ENCODE peak calls at places on chromosomes 1 and 21, in six cellular contexts. Q is left ventricle myocardium inferior, H is OCI-LY7, P is BJ, G is uterus, Z is prostate gland. R is an unnamed sample.

GRCh38 chr1:3467096-3468036 is 12.9 kb downstream of the ARHGEF16 start:
- DNase-seq in Z (no peak), Q (peak), H (no peak), G (no peak), P (no peak), R (no peak)

GRCh38 chr1:207941664-207942063 is 30.7 kb upstream of the CD34 start:
- DNase-seq in Q (peak), G (peak), P (no peak), H (no peak), Z (no peak), R (no peak)

GRCh38 chr1:12438349-12438924 is 179.6 kb downstream of the DHRS3 start:
- DNase-seq in Q (no peak), P (no peak), H (no peak), Z (no peak), G (no peak), R (no peak)

GRCh38 chr1:78649628-78650027 is at the start of gene IFI44:
- DNase-seq in Q (peak), P (peak), Z (peak), G (peak), H (no peak), R (peak)

GRCh38 chr1:170461762-170462384 is 70.1 kb upstream of the GORAB start:
- DNase-seq in H (no peak), P (peak), G (no peak), Q (no peak), Z (no peak), R (peak)

GRCh38 chr21:41501919-41502318 is 6.0 kb downstream of the TMPRSS2 start:
- DNase-seq in H (no peak), P (no peak), G (no peak), Q (no peak), Z (no peak), R (no peak)

GRCh38 chr1:165816801-165817497 is 10.5 kb upstream of the UCK2 start:
- DNase-seq in Z (no peak), H (no peak), P (no peak), Q (no peak), G (no peak), R (no peak)

GRCh38 chr21:41956926-41957729 is 3.3 kb upstream of the C2CD2 start:
- DNase-seq in G (no peak), H (no peak), Q (no peak), Z (no peak), P (peak), R (no peak)

GRCh38 chr1:85617582-85618237 is 37.1 kb downstream of the CCN1 start:
- DNase-seq in P (no peak), Z (no peak), H (no peak), G (no peak), Q (no peak), R (no peak)

GRCh38 chr21:44364151-44365053 is 11.0 kb downstream of the TRPM2 start:
- DNase-seq in G (peak), P (no peak), Q (no peak), H (no peak), Z (no peak), R (no peak)

GRCh38 chr21:38663282-38663681 is 142.4 kb upstream of the ETS2 start:
- DNase-seq in Q (no peak), H (no peak), G (no peak), Z (no peak), P (no peak), R (no peak)

GRCh38 chr21:29300547-29301138 is 1.9 kb downstream of the BACH1 start:
- DNase-seq in H (peak), P (no peak), Z (no peak), G (no peak), Q (no peak), R (no peak)

GRCh38 chr1:229012823-229013222 is 258.1 kb upstream of the RAB4A start:
- DNase-seq in H (no peak), Q (no peak), Z (no peak), G (no peak), P (no peak), R (no peak)

GRCh38 chr1:153538315-153538821 is 2.4 kb downstream of the S100A5 start:
- DNase-seq in P (no peak), Q (no peak), H (no peak), G (no peak), Z (no peak), R (no peak)

GRCh38 chr1:119286587-119287181 is 81.9 kb upstream of the HAO2 start:
- DNase-seq in H (peak), P (no peak), Q (no peak), Z (peak), G (no peak), R (no peak)

GRCh38 chr1:76330993-76331603 is 256.6 kb downstream of the ST6GALNAC3 start:
- DNase-seq in H (peak), Z (peak), G (no peak), Q (no peak), P (peak), R (peak)

GRCh38 chr1:200223207-200223606 is 186.6 kb downstream of the ZNF281 start:
- DNase-seq in Q (no peak), P (no peak), H (no peak), G (no peak), Z (no peak), R (no peak)

GRCh38 chr1:46262508-46262907 is 14.9 kb downstream of the RAD54L start:
- DNase-seq in G (no peak), Z (no peak), P (no peak), H (no peak), Q (no peak), R (no peak)

GRCh38 chr1:39663559-39663958 is 8.3 kb downstream of the NT5C1A start:
- DNase-seq in H (no peak), G (no peak), Q (no peak), P (no peak), Z (no peak), R (no peak)

GRCh38 chr1:29519733-29520132 is 283.4 kb downstream of the PTPRU start:
- DNase-seq in H (no peak), Q (no peak), P (no peak), Z (no peak), G (no peak), R (no peak)

GRCh38 chr21:36697473-36698159 is 1.3 kb upstream of the SIM2 start:
- DNase-seq in G (no peak), P (no peak), Z (no peak), H (no peak), Q (no peak), R (no peak)

GRCh38 chr21:26124421-26124833 is 46.1 kb downstream of the APP start:
- DNase-seq in Q (no peak), P (no peak), H (no peak), G (no peak), Z (no peak), R (no peak)

GRCh38 chr1:150493175-150493574 is 6.0 kb downstream of the TARS2 start:
- DNase-seq in G (no peak), Z (no peak), P (no peak), H (no peak), Q (no peak), R (no peak)

GRCh38 chr1:203186446-203187305 is at the start of gene CHI3L1:
- DNase-seq in P (no peak), Z (peak), G (peak), Q (no peak), H (no peak), R (no peak)

GRCh38 chr1:248625971-248626370 is 8.9 kb downstream of the OR2T11 start:
- DNase-seq in Q (no peak), P (no peak), Z (no peak), G (no peak), H (no peak), R (no peak)

GRCh38 chr1:33586111-33586510 is 113.7 kb downstream of the ZSCAN20 start:
- DNase-seq in Z (no peak), Q (no peak), G (no peak), H (no peak), P (peak), R (no peak)

GRCh38 chr21:34017127-34017961 is 56.0 kb upstream of the MRPS6 start:
- DNase-seq in G (no peak), Q (no peak), P (no peak), Z (no peak), H (peak), R (no peak)

GRCh38 chr1:231954751-231955150 is 328.2 kb downstream of the DISC1 start:
- DNase-seq in Z (no peak), Q (no peak), P (no peak), G (no peak), H (no peak), R (no peak)

DNA sequence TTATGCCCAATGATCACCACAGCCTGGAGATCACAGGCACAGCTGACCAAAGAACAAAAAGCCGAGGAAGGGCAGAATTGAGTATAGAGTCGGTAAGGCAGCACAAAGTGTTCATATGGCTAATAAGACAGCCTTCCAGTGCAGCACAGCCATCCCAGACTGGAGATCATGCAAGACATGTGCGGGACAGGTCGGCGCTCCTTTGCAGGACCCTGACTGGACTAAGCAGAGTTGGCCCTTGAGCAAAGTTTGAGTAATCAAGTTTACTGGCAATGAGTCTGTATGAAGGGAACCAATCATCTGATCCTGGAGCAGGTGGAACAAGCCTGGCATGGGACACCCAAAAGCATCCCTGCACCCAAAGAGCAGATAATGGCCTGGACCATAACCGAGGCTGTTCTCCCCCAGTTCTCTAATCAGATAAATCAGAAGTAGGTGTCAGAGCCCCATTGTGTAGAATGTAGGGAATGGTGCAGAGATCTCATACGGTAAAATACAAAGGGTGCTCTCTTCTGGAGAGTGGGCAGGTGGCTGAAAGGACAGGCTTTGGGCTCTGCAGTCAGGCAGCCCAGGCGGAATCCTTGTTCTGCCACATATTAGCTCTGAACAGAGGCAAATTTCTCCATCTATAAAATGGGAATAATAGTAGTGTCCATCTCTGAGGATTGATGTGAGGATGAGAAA is 10.7 kb upstream of the DNASE2B start:
- DNase-seq in H (peak), Z (no peak), P (no peak), Q (no peak), G (no peak), R (no peak)
- TF ChIP-seq CTCF in H (peak), Z (no peak), P (no peak), Q (no peak), G (no peak), R (peak)

DNA sequence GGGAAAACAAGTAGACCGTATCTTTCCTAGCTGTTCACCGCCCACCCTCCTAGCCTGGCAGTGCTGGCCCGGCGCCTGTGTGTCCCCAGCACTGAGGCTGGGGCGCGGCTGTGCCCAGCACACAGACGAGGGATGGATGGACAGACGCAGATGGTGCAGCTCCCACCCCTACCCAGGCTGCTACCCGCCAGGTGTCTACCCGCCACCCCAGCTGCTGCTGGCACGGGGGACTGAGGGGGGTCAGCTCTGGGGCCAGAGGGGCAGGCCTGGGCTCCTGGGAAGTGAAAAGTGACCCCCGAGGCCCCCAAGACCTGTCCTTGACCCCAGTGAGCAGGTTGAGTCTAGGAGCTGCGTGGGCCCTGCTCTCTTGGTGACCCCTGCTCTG is 2.9 kb upstream of the VWA1 start:
- DNase-seq in Q (no peak), G (no peak), P (no peak), H (no peak), Z (no peak), R (no peak)
- H3K4me3 ChIP-seq in Q (peak), G (no peak), P (no peak), H (no peak), Z (no peak), R (no peak)

GRCh38 chr1:212293579-212293978 is 8.4 kb downstream of the PPP2R5A start:
- DNase-seq in Q (no peak), P (no peak), G (no peak), H (no peak), Z (no peak), R (no peak)
- TF ChIP-seq CTCF in Q (peak), P (peak), G (peak), H (no peak), Z (no peak), R (no peak)

DNA sequence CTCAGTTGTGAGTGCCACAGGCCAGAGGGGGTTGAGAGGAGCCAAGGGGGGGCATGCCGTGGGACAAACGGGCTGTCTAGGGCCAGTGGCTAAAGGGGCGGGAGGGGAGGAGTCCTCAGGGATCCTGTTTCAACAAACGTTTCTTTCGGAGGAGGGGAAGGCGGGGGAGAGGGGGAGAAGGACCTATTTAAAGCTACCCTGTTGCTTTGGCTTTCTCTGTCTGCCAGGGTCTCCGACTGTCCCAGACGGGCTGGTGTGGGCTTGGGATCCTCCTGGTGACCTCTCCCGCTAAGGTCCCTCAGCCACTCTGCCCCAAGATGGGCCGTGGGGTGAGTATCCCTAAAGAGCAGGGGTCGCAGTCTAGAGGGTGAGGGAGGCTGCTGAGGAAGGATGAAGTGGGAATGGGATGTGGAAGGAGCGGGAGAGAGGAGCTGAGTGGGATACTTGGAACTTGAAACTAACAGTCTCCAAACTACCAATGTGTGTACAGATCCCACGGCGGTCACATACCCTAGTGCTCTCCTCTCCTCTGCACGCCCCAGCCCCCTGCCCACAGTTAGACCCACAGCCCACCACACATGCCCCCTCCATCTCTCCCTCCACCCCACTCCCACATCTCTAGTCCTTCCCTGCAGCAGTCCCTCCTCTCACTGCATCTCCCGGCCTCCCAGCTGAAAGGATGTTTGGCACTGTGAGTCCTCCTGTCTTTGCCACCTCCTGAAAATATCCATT is at the start of gene ATP1A2:
- DNase-seq in Z (no peak), H (no peak), Q (peak), P (no peak), G (no peak), R (no peak)
- H3K4me3 ChIP-seq in Z (peak), H (no peak), Q (peak), P (no peak), G (no peak), R (no peak)

GRCh38 chr1:183318433-183318832 is 99.7 kb downstream of the NMNAT2 start:
- DNase-seq in P (peak), H (no peak), G (peak), Z (peak), Q (peak), R (peak)
- TF ChIP-seq CTCF in P (peak), H (peak), G (peak), Z (no peak), Q (peak), R (peak)

R was measured in HFF-Myc.